ENCODE peak calls at places on chromosomes 16 and 17, in four cellular contexts. Z is activated B cell treated with CpG ODN at 0.5 μM for 24 hours, A is NCI-H1436, T is H1. J is an unnamed sample.

GRCh38 chr16:20676268-20676828 is 21.1 kb downstream of the ACSM1 start:
- DNase-seq in Z (no peak), A (no peak), T (no peak), J (no peak)

GRCh38 chr17:51346218-51346982 is 86.1 kb downstream of the UTP18 start:
- DNase-seq in T (no peak), Z (no peak), A (no peak), J (no peak)

GRCh38 chr16:85398688-85399582 is 214.2 kb upstream of the GSE1 start:
- DNase-seq in Z (no peak), T (no peak), A (no peak), J (no peak)

GRCh38 chr17:81426676-81427445 is 31.6 kb downstream of the BAHCC1 start:
- DNase-seq in Z (no peak), A (no peak), T (no peak), J (no peak)

GRCh38 chr17:56478836-56479447 is 114.6 kb upstream of the NOG start:
- DNase-seq in T (no peak), Z (no peak), A (no peak), J (no peak)

GRCh38 chr17:48487221-48487620 is 43.6 kb downstream of the HOXB1 start:
- DNase-seq in A (no peak), T (no peak), Z (no peak), J (no peak)

GRCh38 chr17:27398691-27399090 is 57.6 kb upstream of the KSR1 start:
- DNase-seq in A (no peak), T (no peak), Z (no peak), J (no peak)

GRCh38 chr16:84547539-84548058 is 43.1 kb upstream of the MEAK7 start:
- DNase-seq in A (no peak), Z (no peak), T (no peak), J (no peak)

GRCh38 chr16:21646091-21646490 is 6.3 kb downstream of the IGSF6 start:
- DNase-seq in T (no peak), A (no peak), Z (no peak), J (no peak)

GRCh38 chr16:1771072-1771863 is at the start of gene NME3:
- DNase-seq in Z (peak), T (no peak), A (no peak), J (peak)

GRCh38 chr17:10827898-10828552 is 9.9 kb downstream of the PIRT start:
- DNase-seq in Z (no peak), T (no peak), A (no peak), J (no peak)

GRCh38 chr16:86789621-86790051 is 211.3 kb downstream of the FOXL1 start:
- DNase-seq in T (no peak), A (no peak), Z (no peak), J (no peak)

GRCh38 chr17:65556014-65556909 is 5.2 kb downstream of the AXIN2 start:
- DNase-seq in A (peak), Z (peak), T (no peak), J (peak)

GRCh38 chr17:3043737-3044365 is 19.6 kb downstream of the OR1D5 start:
- DNase-seq in Z (no peak), T (no peak), A (no peak), J (no peak)

GRCh38 chr16:48370234-48370633 is 15.0 kb downstream of the SIAH1 start:
- DNase-seq in A (no peak), Z (no peak), T (no peak), J (no peak)

GRCh38 chr16:10828851-10829331 is 10.3 kb upstream of the TVP23A start:
- DNase-seq in Z (no peak), T (no peak), A (no peak), J (peak)

GRCh38 chr16:87697256-87697655 is 68.5 kb downstream of the KLHDC4 start:
- DNase-seq in A (no peak), T (no peak), Z (no peak), J (no peak)

GRCh38 chr17:45313927-45314760 is 2.7 kb downstream of the MAP3K14 start:
- DNase-seq in Z (no peak), T (no peak), A (no peak), J (no peak)

GRCh38 chr17:40980594-40980993 is 3.5 kb downstream of the KRT40 start:
- DNase-seq in Z (no peak), A (no peak), T (no peak), J (no peak)